ENCODE peak calls at places on chromosomes 4 and X, in five cellular contexts. H is activated CD4-positive, alpha-beta T cell treated with anti-CD3 and anti-CD28 coated beads for 48 hours; Z is RPMI8226; E is A549; G is neuronal stem cell. X is an unnamed sample.

GRCh38 chr4:159946983-159947645 is 844.2 kb downstream of the RAPGEF2 start:
- DNase-seq in H (no peak), Z (peak; percentile 34), E (peak; percentile 6), G (peak; percentile 55), X (peak; percentile 42)

GRCh38 chr4:145557720-145558119 is 61.5 kb upstream of the MMAA start:
- DNase-seq in H (peak; percentile 73), Z (peak; percentile 64), E (peak; percentile 17), G (peak; percentile 30), X (peak; percentile 73)

GRCh38 chr4:36128689-36129088 is 115.6 kb downstream of the ARAP2 start:
- DNase-seq in H (no peak), Z (no peak), E (no peak), G (no peak), X (no peak)

GRCh38 chr4:7361256-7361655 is 73.5 kb downstream of the PSAPL1 start:
- DNase-seq in H (no peak), Z (no peak), E (no peak), G (no peak), X (no peak)

GRCh38 chrX:131816551-131817136 is 206.5 kb upstream of the STK26 start:
- DNase-seq in H (peak; percentile 69), Z (peak; percentile 92), E (no peak), G (no peak), X (peak; percentile 3)

GRCh38 chrX:10893976-10894375 is 217.2 kb upstream of the HCCS start:
- DNase-seq in H (no peak), Z (no peak), E (no peak), G (no peak), X (no peak)

GRCh38 chr4:140236649-140237160 is 82.7 kb upstream of the MAML3 start:
- DNase-seq in H (no peak), Z (no peak), E (no peak), G (no peak), X (peak; percentile 31)

GRCh38 chrX:107731831-107732502 is 43.6 kb downstream of the TSC22D3 start:
- DNase-seq in H (no peak), Z (peak; percentile 83), E (peak; percentile 33), G (no peak), X (peak; percentile 85)

GRCh38 chr4:26256016-26256415 is 64.8 kb upstream of the RBPJ start:
- DNase-seq in H (no peak), Z (no peak), E (no peak), G (no peak), X (peak; percentile 32)

GRCh38 chr4:150305995-150306394 is 227.8 kb downstream of the DCLK2 start:
- DNase-seq in H (no peak), Z (no peak), E (no peak), G (no peak), X (peak; percentile 82)

GRCh38 chr4:7048642-7049041 is 5.5 kb downstream of the TADA2B start:
- DNase-seq in H (no peak), Z (no peak), E (no peak), G (no peak), X (no peak)

GRCh38 chr4:108846568-108846967 is 83.7 kb upstream of the ETNPPL start:
- DNase-seq in H (no peak), Z (no peak), E (no peak), G (no peak), X (peak; percentile 25)

GRCh38 chr4:2793920-2794706 is 1.2 kb downstream of the SH3BP2 start:
- DNase-seq in H (peak; percentile 36), Z (no peak), E (no peak), G (no peak), X (peak; percentile 60)

GRCh38 chr4:24956763-24957162 is 43.9 kb upstream of the CCDC149 start:
- DNase-seq in H (no peak), Z (no peak), E (no peak), G (no peak), X (peak; percentile 16)

GRCh38 chrX:115350696-115351408 is 61.3 kb downstream of the LUZP4 start:
- DNase-seq in H (no peak), Z (no peak), E (no peak), G (no peak), X (peak; percentile 86)

X was measured in EH.